ENCODE peak calls at places on chromosomes 1 and 21, in ten cellular contexts. M is cardiac septum; T is caudate nucleus; Y is hypothalamus; W is stimulated activated CD8-positive, alpha-beta memory T cell treated with anti-CD3 and anti-CD28 coated beads, Interleukin-15, amount 100 ng/mL, for 1 hour; K is fibroblast of lung; V is substantia nigra; B is HAP-1; N is T-helper 9 cell; R is mucosa of gallbladder. S is an unnamed sample.

GRCh38 chr1:1325288-1326074 is 879 bp downstream of the CPTP start:
- DNase-seq in K (no peak), M (no peak), V (no peak), T (no peak), W (no peak), R (no peak), B (no peak), Y (no peak), N (no peak), S (no peak)

GRCh38 chr21:41715649-41716321 is 51.1 kb downstream of the RIPK4 start:
- DNase-seq in T (no peak), Y (no peak), V (no peak), B (no peak), M (no peak), K (no peak), N (no peak), R (peak), W (no peak), S (no peak)

GRCh38 chr1:74363220-74363619 is 128.0 kb downstream of the TNNI3K start:
- DNase-seq in N (no peak), M (peak), R (no peak), K (peak), Y (no peak), V (no peak), B (no peak), W (no peak), T (no peak), S (no peak)

GRCh38 chr21:42544544-42544943 is 30.9 kb downstream of the SLC37A1 start:
- DNase-seq in N (no peak), R (no peak), K (no peak), T (no peak), M (no peak), Y (no peak), W (no peak), V (no peak), B (no peak), S (no peak)

GRCh38 chr21:16587141-16587570 is 857.4 kb downstream of the USP25 start:
- DNase-seq in T (no peak), R (peak), M (no peak), W (no peak), B (no peak), Y (no peak), V (peak), K (peak), N (no peak), S (no peak)

GRCh38 chr1:114061431-114061830 is 82.2 kb downstream of the OLFML3 start:
- DNase-seq in W (no peak), K (peak), R (no peak), V (no peak), N (no peak), B (no peak), T (no peak), Y (no peak), M (no peak), S (no peak)

GRCh38 chr1:156465747-156466365 is 34.7 kb downstream of the MEF2D start:
- DNase-seq in K (no peak), T (no peak), N (no peak), R (no peak), Y (no peak), B (no peak), V (no peak), M (no peak), W (no peak), S (no peak)

GRCh38 chr1:220300442-220301121 is 28.3 kb upstream of the RAB3GAP2 start:
- DNase-seq in M (peak), Y (peak), V (no peak), N (no peak), R (peak), T (no peak), W (no peak), K (peak), B (no peak), S (peak)

GRCh38 chr1:156608981-156609380 is 7.7 kb upstream of the GPATCH4 start:
- DNase-seq in V (no peak), Y (no peak), M (no peak), W (peak), K (no peak), N (peak), T (no peak), R (no peak), B (no peak), S (peak)

GRCh38 chr1:212958175-212958574 is 7.8 kb downstream of the VASH2 start:
- DNase-seq in V (no peak), R (no peak), B (no peak), T (no peak), N (no peak), W (no peak), M (no peak), Y (no peak), K (peak), S (no peak)

GRCh38 chr1:220702733-220703704 is 12.9 kb downstream of the C1orf115 start:
- DNase-seq in T (no peak), R (no peak), B (no peak), Y (no peak), W (no peak), N (no peak), K (no peak), V (no peak), M (no peak), S (no peak)

GRCh38 chr1:239184581-239185244 is 201.7 kb upstream of the CHRM3 start:
- DNase-seq in T (no peak), N (no peak), R (no peak), W (no peak), B (no peak), V (no peak), Y (no peak), K (peak), M (no peak), S (no peak)

GRCh38 chr1:2965676-2966075 is 55.6 kb upstream of the ACTRT2 start:
- DNase-seq in W (no peak), V (no peak), N (no peak), R (no peak), Y (no peak), M (no peak), B (no peak), K (no peak), T (no peak), S (no peak)

GRCh38 chr1:27503033-27503432 is 13.1 kb upstream of the WASF2 start:
- DNase-seq in B (no peak), W (no peak), M (no peak), R (no peak), N (no peak), V (no peak), T (no peak), Y (no peak), K (no peak), S (no peak)

GRCh38 chr1:57157818-57158606 is 192.2 kb upstream of the C8B start:
- DNase-seq in Y (no peak), M (no peak), R (no peak), V (no peak), B (no peak), N (no peak), K (no peak), T (no peak), W (no peak), S (peak)

GRCh38 chr1:16012590-16013219 is 5.1 kb downstream of the HSPB7 start:
- DNase-seq in B (peak), W (no peak), V (no peak), M (peak), K (peak), N (no peak), R (peak), Y (no peak), T (no peak), S (peak)

GRCh38 chr1:180195916-180196315 is 34.1 kb upstream of the LHX4 start:
- DNase-seq in K (no peak), N (no peak), R (no peak), V (no peak), W (no peak), M (no peak), Y (no peak), T (no peak), B (no peak), S (no peak)

GRCh38 chr21:32712043-32712442 is 15.8 kb downstream of the SYNJ1 start:
- DNase-seq in Y (no peak), V (no peak), T (no peak), W (no peak), K (peak), N (no peak), M (no peak), R (no peak), B (no peak), S (no peak)

GRCh38 chr1:56688522-56689026 is 43.5 kb downstream of the PRKAA2 start:
- DNase-seq in M (no peak), B (no peak), N (no peak), K (peak), W (no peak), T (no peak), V (no peak), Y (no peak), R (no peak), S (peak)

GRCh38 chr1:80427886-80428285 is 1372.8 kb upstream of the ADGRL2 start:
- DNase-seq in K (no peak), W (no peak), B (no peak), N (no peak), M (no peak), V (no peak), R (no peak), Y (no peak), T (no peak), S (no peak)

GRCh38 chr1:212110617-212111016 is 75.1 kb downstream of the DTL start:
- DNase-seq in R (no peak), W (no peak), V (no peak), Y (no peak), T (no peak), N (no peak), B (no peak), M (no peak), K (peak), S (no peak)

GRCh38 chr1:239558992-239559391 is 172.6 kb downstream of the CHRM3 start:
- DNase-seq in K (no peak), M (no peak), W (no peak), R (no peak), T (no peak), N (no peak), V (no peak), B (no peak), Y (no peak), S (no peak)

GRCh38 chr1:28775121-28775942 is 36.6 kb upstream of the OPRD1 start:
- DNase-seq in N (peak), W (peak), B (no peak), K (peak), T (no peak), V (peak), R (peak), Y (peak), M (peak), S (no peak)

GRCh38 chr1:176172215-176172614 is 34.9 kb downstream of the COP1 start:
- DNase-seq in K (no peak), R (no peak), M (no peak), T (no peak), N (no peak), W (no peak), B (no peak), V (no peak), Y (no peak), S (no peak)

GRCh38 chr1:197541411-197541810 is 233.9 kb downstream of the DENND1B start:
- DNase-seq in Y (no peak), V (no peak), N (no peak), W (no peak), R (no peak), K (no peak), M (no peak), T (no peak), B (no peak), S (no peak)

GRCh38 chr1:9143250-9143649 is 14.3 kb upstream of the GPR157 start:
- DNase-seq in N (no peak), W (no peak), M (no peak), Y (no peak), R (no peak), B (no peak), K (peak), T (no peak), V (no peak), S (no peak)

GRCh38 chr1:199898654-199899053 is 128.9 kb upstream of the NR5A2 start:
- DNase-seq in W (no peak), M (no peak), R (no peak), T (no peak), K (peak), N (no peak), V (no peak), Y (no peak), B (no peak), S (no peak)

GRCh38 chr1:53909946-53910345 is 16.0 kb downstream of the DIO1 start:
- DNase-seq in N (no peak), K (peak), R (peak), V (no peak), W (no peak), Y (no peak), B (no peak), M (no peak), T (no peak), S (no peak)

GRCh38 chr1:58928514-58928913 is 144.7 kb upstream of the JUN start:
- DNase-seq in M (no peak), W (no peak), R (no peak), K (no peak), B (no peak), N (no peak), T (no peak), V (no peak), Y (no peak), S (no peak)

GRCh38 chr1:179082308-179083030 is 599 bp downstream of the TOR3A start:
- DNase-seq in K (no peak), T (no peak), Y (no peak), N (peak), R (no peak), W (no peak), V (no peak), M (no peak), B (no peak), S (no peak)

GRCh38 chr1:71135571-71135970 is 54.7 kb upstream of the ZRANB2 start:
- DNase-seq in Y (no peak), B (no peak), V (no peak), W (no peak), T (no peak), N (no peak), K (peak), M (no peak), R (no peak), S (no peak)

GRCh38 chr1:44270666-44271628 is 57.7 kb downstream of the DMAP1 start:
- DNase-seq in N (no peak), W (no peak), T (no peak), K (no peak), Y (no peak), B (no peak), V (no peak), R (no peak), M (no peak), S (no peak)

GRCh38 chr1:64540265-64540791 is 70.4 kb downstream of the CACHD1 start:
- DNase-seq in B (no peak), V (no peak), R (no peak), N (no peak), M (no peak), W (no peak), Y (no peak), T (no peak), K (peak), S (peak)

GRCh38 chr1:70420320-70420719 is 9.3 kb downstream of the CTH start:
- DNase-seq in W (no peak), V (no peak), Y (no peak), T (no peak), R (no peak), N (no peak), K (no peak), M (no peak), B (no peak), S (no peak)

GRCh38 chr1:182761396-182762395 is 27.9 kb upstream of the NPL start:
- DNase-seq in Y (no peak), T (no peak), V (no peak), M (no peak), K (no peak), W (no peak), N (no peak), R (no peak), B (peak), S (no peak)

GRCh38 chr1:119724611-119725218 is 13.0 kb downstream of the PHGDH start:
- DNase-seq in V (no peak), R (no peak), T (no peak), M (no peak), K (no peak), B (no peak), N (no peak), W (no peak), Y (no peak), S (no peak)

GRCh38 chr1:25728301-25728935 is 71.6 kb upstream of the SELENON start:
- DNase-seq in B (no peak), Y (no peak), M (peak), T (no peak), V (no peak), K (no peak), R (no peak), W (no peak), N (no peak), S (no peak)

GRCh38 chr1:183004146-183004545 is 19.1 kb upstream of the LAMC1 start:
- DNase-seq in V (no peak), Y (no peak), K (no peak), M (no peak), N (no peak), R (peak), T (no peak), W (no peak), B (no peak), S (no peak)